ENCODE peak calls at places on chromosomes 6 and 20, in ten cellular contexts. I is esophagus squamous epithelium; K is cardiac muscle cell; L is testis; P is left ventricle myocardium inferior; X is uterus; C is heart right ventricle; O is neural progenitor cell; U is effector memory CD4-positive, alpha-beta T cell; W is endodermal cell. J is an unnamed sample.

GRCh38 chr20:50415516-50416268 is 94.5 kb upstream of the PTPN1 start:
- DNase-seq in I (peak; percentile 41), K (peak; percentile 98), L (peak; percentile 97), P (peak; percentile 100), X (peak; percentile 99), C (peak; percentile 99), O (peak; percentile 38), U (no peak), W (peak; percentile 77), J (no peak)

GRCh38 chr6:163179061-163179460 is 235.5 kb upstream of the QKI start:
- DNase-seq in I (no peak), K (peak; percentile 49), L (peak; percentile 70), P (no peak), X (no peak), C (no peak), O (no peak), U (no peak), W (no peak), J (no peak)

GRCh38 chr6:74369556-74369993 is 673.6 kb downstream of the CD109 start:
- DNase-seq in I (no peak), K (peak; percentile 80), L (no peak), P (no peak), X (no peak), C (no peak), O (no peak), U (no peak), W (no peak), J (no peak)

GRCh38 chr20:45097485-45098095 is 3.3 kb downstream of the KCNS1 start:
- DNase-seq in I (no peak), K (peak; percentile 64), L (peak; percentile 76), P (no peak), X (no peak), C (no peak), O (no peak), U (no peak), W (no peak), J (peak; percentile 29)

GRCh38 chr6:153944197-153944596 is 94.8 kb upstream of the OPRM1 start:
- DNase-seq in I (no peak), K (no peak), L (no peak), P (no peak), X (no peak), C (no peak), O (no peak), U (no peak), W (no peak), J (no peak)

GRCh38 chr6:167754691-167755090 is 72.0 kb upstream of the AFDN start:
- DNase-seq in I (no peak), K (no peak), L (no peak), P (no peak), X (no peak), C (no peak), O (no peak), U (no peak), W (no peak), J (no peak)

GRCh38 chr6:11368760-11369159 is 136.3 kb upstream of the NEDD9 start:
- DNase-seq in I (no peak), K (no peak), L (no peak), P (no peak), X (no peak), C (no peak), O (no peak), U (no peak), W (peak; percentile 8), J (no peak)

GRCh38 chr20:16397053-16397452 is 176.2 kb downstream of the KIF16B start:
- DNase-seq in I (no peak), K (peak; percentile 78), L (peak; percentile 66), P (peak; percentile 67), X (peak; percentile 19), C (peak; percentile 74), O (no peak), U (no peak), W (no peak), J (no peak)

GRCh38 chr20:53595018-53595378 is 1.4 kb upstream of the ZNF217 start:
- DNase-seq in I (no peak), K (no peak), L (no peak), P (no peak), X (no peak), C (no peak), O (no peak), U (no peak), W (no peak), J (no peak)

GRCh38 chr20:45836841-45837240 is 3.2 kb downstream of the SNX21 start:
- DNase-seq in I (no peak), K (peak; percentile 60), L (no peak), P (no peak), X (no peak), C (no peak), O (no peak), U (no peak), W (no peak), J (no peak)

GRCh38 chr6:9455794-9456193 is 959.1 kb downstream of the TFAP2A start:
- DNase-seq in I (no peak), K (no peak), L (no peak), P (no peak), X (no peak), C (no peak), O (peak; percentile 88), U (no peak), W (peak; percentile 47), J (no peak)

DNA sequence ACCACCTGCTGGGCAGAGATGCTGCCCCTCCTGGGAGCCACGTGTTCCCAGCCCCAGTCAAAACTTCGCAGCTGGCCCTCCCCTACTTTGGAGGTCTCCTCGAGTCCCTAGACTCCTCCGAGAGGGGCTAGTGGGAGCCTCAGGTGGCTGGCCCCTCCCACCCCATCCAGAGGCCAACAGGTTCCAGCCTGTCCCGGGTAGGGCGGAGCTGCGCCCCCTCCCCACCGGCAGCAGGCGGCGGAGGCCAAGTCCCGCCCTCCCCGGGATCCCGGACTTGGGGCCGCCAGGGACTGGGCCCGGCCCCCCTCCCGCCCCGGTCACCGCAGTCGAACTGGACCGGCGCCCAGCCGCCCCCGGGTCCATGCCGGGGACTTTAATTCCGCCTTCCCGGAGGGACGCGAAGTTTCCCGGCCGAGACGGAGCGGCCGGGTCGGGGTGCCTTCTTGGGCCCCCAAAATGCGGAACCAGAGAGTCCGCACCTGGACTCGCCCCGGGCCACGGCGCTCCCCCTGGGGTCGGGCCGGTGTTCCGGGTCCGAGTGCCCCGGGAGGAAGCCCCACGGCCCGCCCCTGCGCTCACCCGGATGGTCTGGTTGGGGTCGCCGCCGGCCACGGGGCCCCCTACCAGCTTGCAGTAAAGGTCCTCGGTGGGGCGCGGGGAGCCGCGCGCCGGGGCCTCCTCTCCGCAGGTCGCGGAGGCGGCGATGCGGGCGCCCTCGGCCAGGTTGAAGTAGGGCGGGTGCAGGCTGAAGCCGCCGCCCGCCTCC is 559 bp downstream of the LAMA5 start:
- DNase-seq in I (no peak), K (no peak), L (no peak), P (peak; percentile 47), X (no peak), C (no peak), O (peak; percentile 89), U (no peak), W (peak; percentile 91), J (peak; percentile 11)
- H3K4me1 ChIP-seq in I (peaks cover 93% of the 10 kb centered on the region), K (peaks cover 60% of the 10 kb centered on the region), L (peaks cover 64% of the 10 kb centered on the region), P (peaks cover 95% of the 10 kb centered on the region), X (peaks cover 5% of the 10 kb centered on the region), C (peaks cover 91% of the 10 kb centered on the region), O (peaks cover 77% of the 10 kb centered on the region), U (peaks cover 16% of the 10 kb centered on the region), W (peaks cover 45% of the 10 kb centered on the region), J (peaks cover 18% of the 10 kb centered on the region)

GRCh38 chr6:170575250-170575649 is 9.2 kb downstream of the PDCD2 start:
- DNase-seq in I (no peak), K (peak; percentile 20), L (no peak), P (no peak), X (no peak), C (no peak), O (no peak), U (no peak), W (no peak), J (no peak)
- H3K4me1 ChIP-seq in I (no peaks in the 10 kb centered on the region), K (no peaks in the 10 kb centered on the region), L (no peaks in the 10 kb centered on the region), P (no peaks in the 10 kb centered on the region), X (no peaks in the 10 kb centered on the region), C (no peaks in the 10 kb centered on the region), O (no peaks in the 10 kb centered on the region), U (no peaks in the 10 kb centered on the region), W (peaks cover 13% of the 10 kb centered on the region), J (no peaks in the 10 kb centered on the region)

DNA sequence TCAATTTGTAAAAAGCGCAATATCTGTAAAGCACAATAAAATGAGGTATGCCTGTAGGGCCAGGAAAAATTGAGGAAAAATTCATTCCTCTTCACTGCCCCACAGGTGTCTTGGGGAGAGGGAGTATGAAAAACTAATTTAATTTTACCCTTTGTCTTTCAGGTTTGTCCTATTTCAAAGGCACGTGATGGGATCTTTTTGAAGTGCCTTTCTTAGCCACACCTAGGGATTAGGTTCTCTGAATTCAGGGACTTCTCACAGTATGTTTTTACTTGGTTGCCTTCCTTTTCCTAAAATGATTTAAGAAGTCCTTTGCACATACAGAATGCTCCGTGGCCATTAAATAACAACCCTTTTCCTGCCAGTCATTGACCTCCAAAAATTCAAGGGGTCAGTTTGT is 71.9 kb downstream of the NCOA3 start:
- DNase-seq in I (no peak), K (no peak), L (no peak), P (no peak), X (no peak), C (no peak), O (no peak), U (no peak), W (no peak), J (no peak)
- H3K4me1 ChIP-seq in I (peaks cover 39% of the 10 kb centered on the region), K (peaks cover 39% of the 10 kb centered on the region), L (peaks cover 9% of the 10 kb centered on the region), P (peaks cover 62% of the 10 kb centered on the region), X (peaks cover 8% of the 10 kb centered on the region), C (peaks cover 67% of the 10 kb centered on the region), O (peaks cover 28% of the 10 kb centered on the region), U (peaks cover 19% of the 10 kb centered on the region), W (peaks cover 9% of the 10 kb centered on the region), J (peaks cover 34% of the 10 kb centered on the region)

GRCh38 chr6:136783495-136784270 is 8.6 kb downstream of the MAP3K5 start:
- DNase-seq in I (no peak), K (no peak), L (no peak), P (peak; percentile 34), X (no peak), C (peak; percentile 21), O (no peak), U (no peak), W (no peak), J (peak; percentile 12)

GRCh38 chr6:136782021-136782770 is 10.1 kb downstream of the MAP3K5 start:
- DNase-seq in I (no peak), K (peak; percentile 69), L (no peak), P (no peak), X (no peak), C (no peak), O (no peak), U (no peak), W (no peak), J (no peak)

GRCh38 chr6:136784271-136784664 is 8.0 kb downstream of the MAP3K5 start:
- DNase-seq in I (no peak), K (no peak), L (no peak), P (no peak), X (no peak), C (no peak), O (no peak), U (no peak), W (no peak), J (no peak)

GRCh38 chr6:136780972-136781371 is 11.3 kb downstream of the MAP3K5 start:
- DNase-seq in I (no peak), K (no peak), L (no peak), P (no peak), X (no peak), C (no peak), O (no peak), U (no peak), W (no peak), J (no peak)

DNA sequence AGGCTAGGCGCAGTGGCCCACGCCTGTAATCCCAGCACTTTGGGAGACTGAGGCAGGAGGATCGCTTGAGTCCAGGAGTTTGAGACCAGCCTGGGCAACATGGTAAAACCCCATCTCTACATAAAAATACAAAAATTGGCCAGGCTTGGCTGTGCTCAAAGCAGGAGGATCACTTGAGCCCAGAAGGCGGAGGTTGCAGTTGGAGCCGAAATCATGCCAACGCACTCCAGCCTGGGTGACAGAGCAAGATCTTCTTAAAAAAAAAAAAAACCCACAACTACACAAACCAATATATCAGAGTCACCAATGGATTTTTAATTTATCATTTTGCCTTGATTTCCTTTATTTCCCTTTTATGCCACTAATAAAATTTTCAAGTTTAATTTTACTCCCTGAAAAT is 9.3 kb downstream of the MAP3K5 start:
- DNase-seq in I (no peak), K (no peak), L (no peak), P (no peak), X (no peak), C (no peak), O (no peak), U (no peak), W (no peak), J (no peak)
- H3K4me1 ChIP-seq in I (peaks cover 32% of the 10 kb centered on the region), K (peaks cover 4% of the 10 kb centered on the region), L (peaks cover 24% of the 10 kb centered on the region), P (peaks cover 98% of the 10 kb centered on the region), X (no peaks in the 10 kb centered on the region), C (peaks cover 88% of the 10 kb centered on the region), O (no peaks in the 10 kb centered on the region), U (peaks cover 61% of the 10 kb centered on the region), W (no peaks in the 10 kb centered on the region), J (peaks cover 69% of the 10 kb centered on the region)

J was measured in CD8-positive, alpha-beta memory T cell.